ENCODE peak calls at places on chromosomes 6 and 20, in four cellular contexts. A is neural progenitor cell, P is ovary, X is left lung. N is an unnamed sample.

GRCh38 chr6:25623065-25623464 is 28.9 kb upstream of the SCGN start:
- DNase-seq in P (no peak), A (no peak), X (no peak), N (no peak)

GRCh38 chr6:16130932-16131387 is 2.1 kb downstream of the MYLIP start:
- DNase-seq in P (peak), X (no peak), A (peak), N (no peak)

GRCh38 chr20:41145317-41145716 is 8.0 kb downstream of the PLCG1 start:
- DNase-seq in A (no peak), X (no peak), P (no peak), N (no peak)

GRCh38 chr6:51528556-51528955 is 558.9 kb downstream of the PKHD1 start:
- DNase-seq in A (no peak), X (no peak), P (no peak), N (no peak)

GRCh38 chr6:117351521-117351920 is 74.2 kb downstream of the ROS1 start:
- DNase-seq in P (no peak), A (no peak), X (no peak), N (no peak)

GRCh38 chr6:16956371-16956770 is 145.5 kb upstream of the STMND1 start:
- DNase-seq in P (no peak), X (no peak), A (no peak), N (no peak)

GRCh38 chr6:110529355-110529754 is 52.9 kb upstream of the SLC22A16 start:
- DNase-seq in A (no peak), X (no peak), P (no peak), N (no peak)

GRCh38 chr6:36314221-36315014 is 22.3 kb downstream of the BNIP5 start:
- DNase-seq in A (no peak), X (no peak), P (no peak), N (peak)

GRCh38 chr6:15303162-15303919 is 57.5 kb downstream of the JARID2 start:
- DNase-seq in A (peak), X (no peak), P (no peak), N (peak)

GRCh38 chr6:153125032-153125431 is 6.0 kb downstream of the RGS17 start:
- DNase-seq in P (no peak), A (no peak), X (no peak), N (no peak)

GRCh38 chr20:44701116-44701865 is 13.9 kb upstream of the CCN5 start:
- DNase-seq in A (no peak), X (no peak), P (peak), N (peak)

GRCh38 chr20:44370639-44371218 is 15.2 kb downstream of the HNF4A start:
- DNase-seq in A (no peak), X (no peak), P (no peak), N (no peak)

GRCh38 chr6:38997128-38997761 is 51.3 kb upstream of the GLP1R start:
- DNase-seq in P (no peak), A (peak), X (no peak), N (peak)

GRCh38 chr6:131657630-131658111 is 20.6 kb downstream of the ENPP3 start:
- DNase-seq in X (no peak), P (no peak), A (no peak), N (no peak)

GRCh38 chr6:75130784-75131183 is 75.1 kb downstream of the COL12A1 start:
- DNase-seq in X (no peak), A (no peak), P (peak), N (no peak)

GRCh38 chr20:433300-433975 is 25.3 kb downstream of the RBCK1 start:
- DNase-seq in X (no peak), P (no peak), A (no peak), N (no peak)

GRCh38 chr6:159252955-159253508 is 83.8 kb downstream of the FNDC1 start:
- DNase-seq in X (no peak), A (peak), P (no peak), N (peak)

GRCh38 chr6:79872303-79872702 is 75.0 kb downstream of the ELOVL4 start:
- DNase-seq in P (no peak), X (no peak), A (no peak), N (no peak)

DNA sequence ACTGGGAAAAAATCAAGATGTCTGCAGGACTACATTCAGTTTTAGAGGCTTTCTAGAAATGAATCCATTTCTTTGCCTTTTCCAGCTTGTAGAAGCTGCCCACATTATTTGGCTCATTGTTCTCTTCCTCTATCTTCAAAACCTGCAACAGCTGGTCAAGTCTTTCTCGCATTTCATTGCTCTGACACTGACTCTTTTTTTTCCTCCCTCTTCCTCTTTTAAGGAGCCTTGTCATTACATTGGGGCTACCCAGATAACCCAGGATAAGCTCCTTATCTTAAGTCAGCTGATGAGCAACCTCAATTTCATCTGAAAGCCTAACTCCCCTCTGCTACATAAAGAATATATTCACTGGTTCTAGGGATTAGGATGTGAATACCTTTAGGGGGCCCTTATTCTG is 53.2 kb upstream of the CEP162 start:
- DNase-seq in A (no peak), P (no peak), X (no peak), N (no peak)
- H3K4me3 ChIP-seq in A (no peak), P (no peak), X (no peak), N (no peak)

DNA sequence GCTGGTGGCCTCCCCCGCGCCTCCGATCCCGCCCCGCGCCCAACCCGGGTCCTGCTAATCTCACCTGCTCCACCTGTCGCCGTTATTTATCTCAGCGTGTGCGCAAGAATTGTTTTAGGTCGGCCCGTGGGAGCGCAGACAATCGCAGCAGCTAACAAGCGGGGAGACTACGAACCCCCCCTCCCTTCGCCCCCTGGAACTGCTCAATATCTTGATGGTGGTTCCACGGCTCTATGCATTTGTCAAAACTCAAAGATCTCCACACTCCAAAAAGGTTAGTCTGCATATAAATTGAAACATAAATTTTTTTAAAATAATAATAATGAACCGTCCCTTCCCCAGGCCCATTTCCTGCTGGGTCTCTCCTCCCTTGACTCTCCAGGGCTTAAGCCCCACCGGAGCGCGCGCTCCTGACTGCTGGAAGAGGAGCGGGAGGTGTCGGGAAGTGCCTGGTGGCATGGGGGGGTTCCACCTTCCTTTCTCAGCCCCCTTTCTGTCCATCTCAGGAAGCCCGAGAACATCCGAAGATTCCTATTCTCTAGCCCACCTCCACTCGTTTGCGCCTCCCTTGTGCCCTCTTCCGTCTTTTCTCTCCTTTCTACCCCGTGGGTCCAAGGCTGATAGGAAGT is 1.6 kb upstream of the MDGA1 start:
- DNase-seq in P (no peak), A (no peak), X (no peak), N (no peak)
- TF ChIP-seq CTCF in P (no peak), A (no peak), X (no peak), N (no peak)

GRCh38 chr6:23478324-23478723 is 647.7 kb upstream of the NRSN1 start:
- DNase-seq in A (peak), P (no peak), X (no peak), N (no peak)
- H3K27ac ChIP-seq in A (no peak), P (no peak), X (no peak), N (no peak)

DNA sequence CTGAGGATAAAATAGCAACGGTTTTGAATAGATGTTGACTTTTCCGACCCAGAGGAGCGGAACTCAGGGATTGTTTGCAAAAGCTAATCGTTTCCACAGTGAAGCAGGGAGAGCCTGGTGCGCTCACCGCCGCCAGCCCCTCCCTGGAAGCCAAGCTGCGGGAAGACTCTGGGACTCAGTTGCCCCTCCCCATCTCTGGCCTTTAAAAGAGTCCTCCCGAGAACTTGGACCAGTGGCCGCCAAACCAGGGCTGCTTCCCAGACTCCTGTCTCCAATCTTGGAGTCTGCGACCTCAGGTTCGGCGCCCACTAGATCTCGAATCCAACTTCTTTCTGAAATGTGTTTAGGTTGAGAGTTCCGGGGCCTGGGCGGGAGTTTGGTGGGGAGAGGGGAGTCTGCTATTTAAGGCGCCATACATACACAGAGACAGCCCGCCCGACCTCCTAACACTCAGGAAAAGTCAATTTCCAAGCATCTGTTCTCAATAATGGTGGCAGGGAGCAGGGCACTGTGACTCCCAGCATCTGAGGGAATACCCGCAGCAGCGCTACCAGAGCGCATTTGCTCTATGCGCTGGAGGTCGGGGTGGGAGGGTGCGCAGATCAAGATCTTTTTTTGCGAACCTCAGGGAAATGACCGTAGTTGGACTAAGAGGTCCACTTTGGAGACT is 812 bp upstream of the GRIK2 start:
- DNase-seq in X (peak), P (no peak), A (no peak), N (no peak)
- H3K4me3 ChIP-seq in X (no peak), P (no peak), A (peak), N (no peak)

GRCh38 chr6:157613011-157613522 is 210.0 kb upstream of the SNX9 start:
- DNase-seq in A (no peak), P (no peak), X (no peak), N (no peak)

GRCh38 chr6:157614026-157614484 is 209.0 kb upstream of the SNX9 start:
- DNase-seq in P (no peak), X (no peak), A (no peak), N (no peak)

GRCh38 chr6:157611406-157611805 is 211.6 kb upstream of the SNX9 start:
- DNase-seq in P (no peak), A (no peak), X (no peak), N (no peak)

GRCh38 chr6:157615951-157616350 is 207.1 kb upstream of the SNX9 start:
- DNase-seq in X (no peak), P (no peak), A (no peak), N (no peak)

GRCh38 chr6:157615411-157615763 is 207.7 kb upstream of the SNX9 start:
- DNase-seq in A (no peak), P (no peak), X (no peak), N (peak)
- TF ChIP-seq CTCF in A (no peak), P (no peak), X (no peak), N (peak)

DNA sequence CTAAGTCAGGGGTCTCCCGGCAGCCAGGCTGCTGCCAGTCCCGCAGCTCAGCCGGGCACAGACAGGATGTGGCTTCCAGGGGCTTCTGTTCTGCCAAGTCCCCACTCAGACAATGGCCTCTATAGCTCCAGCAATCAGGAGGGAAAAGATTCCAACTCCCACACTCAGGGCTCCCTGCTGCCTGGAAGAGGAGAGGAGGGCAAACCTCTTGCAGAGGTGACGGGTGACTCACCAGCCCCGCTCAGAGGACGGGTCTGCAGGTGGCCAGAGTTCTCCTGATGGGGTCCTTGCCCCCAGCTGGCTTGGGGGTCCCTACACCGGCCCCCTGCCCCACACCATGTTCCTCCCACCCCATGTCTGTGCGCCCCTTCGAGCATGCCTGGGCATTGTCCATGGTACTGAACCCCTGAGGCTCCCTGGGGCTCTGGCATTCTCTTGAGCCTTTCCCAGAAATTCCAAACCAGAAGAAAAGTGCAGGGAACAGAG is 32.6 kb downstream of the NTSR1 start:
- DNase-seq in A (peak), P (no peak), X (peak), N (peak)
- H3K27ac ChIP-seq in A (no peak), P (no peak), X (peak), N (no peak)